ENCODE peak calls at places on chromosome X, in ten cellular contexts. U is HL-60, Y is IMR-90, T is nephron progenitor cell, S is WERI-Rb-1, J is upper lobe of right lung, N is cardiac fibroblast, K is astrocyte, Q is H9, H is fibroblast of lung. B is an unnamed sample.

GRCh38 chrX:134625315-134625718 is 33.0 kb downstream of the PLAC1 start:
- DNase-seq in Q (no peak), N (peak; percentile 62), T (no peak), S (no peak), J (no peak), K (peak; percentile 56), Y (no peak), H (peak; percentile 60), U (no peak), B (no peak)

GRCh38 chrX:118760025-118760424 is 32.6 kb downstream of the IL13RA1 start:
- DNase-seq in K (no peak), H (no peak), Q (no peak), J (no peak), S (no peak), N (no peak), T (no peak), Y (no peak), U (no peak), B (no peak)

GRCh38 chrX:108224727-108225455 is 133.3 kb downstream of the ATG4A start:
- DNase-seq in U (no peak), N (peak; percentile 40), K (peak; percentile 47), H (peak; percentile 61), Y (peak; percentile 31), Q (peak; percentile 52), J (no peak), S (peak; percentile 9), T (peak; percentile 22), B (no peak)

GRCh38 chrX:23386726-23387125 is 52.1 kb downstream of the PTCHD1 start:
- DNase-seq in J (no peak), Q (no peak), T (no peak), H (no peak), U (no peak), K (no peak), N (no peak), Y (no peak), S (no peak), B (no peak)

GRCh38 chrX:110410598-110410997 is 52.0 kb downstream of the RTL9 start:
- DNase-seq in Q (no peak), U (no peak), K (no peak), J (no peak), T (no peak), S (no peak), H (no peak), Y (no peak), N (no peak), B (no peak)

GRCh38 chrX:15737957-15738685 is at the start of gene CA5B:
- DNase-seq in N (peak; percentile 86), T (peak; percentile 100), S (peak; percentile 89), H (peak; percentile 83), Q (peak; percentile 99), Y (peak; percentile 57), U (peak; percentile 86), K (peak; percentile 63), J (peak; percentile 96), B (peak; percentile 94)

GRCh38 chrX:129781134-129782014 is 1.6 kb downstream of the SASH3 start:
- DNase-seq in H (no peak), Q (no peak), S (no peak), J (peak; percentile 76), K (no peak), Y (no peak), N (no peak), U (peak; percentile 89), T (no peak), B (peak; percentile 84)

GRCh38 chrX:118497180-118497814 is 1.7 kb downstream of the DOCK11 start:
- DNase-seq in J (no peak), Q (no peak), U (peak; percentile 43), K (no peak), Y (no peak), S (no peak), H (no peak), T (no peak), N (no peak), B (no peak)

GRCh38 chrX:44223150-44223549 is 120.3 kb downstream of the EFHC2 start:
- DNase-seq in H (peak; percentile 89), U (no peak), Y (peak; percentile 38), J (no peak), K (peak; percentile 76), N (peak; percentile 25), S (no peak), Q (no peak), T (no peak), B (no peak)

GRCh38 chrX:133544105-133544504 is 128.8 kb upstream of the GPC4 start:
- DNase-seq in Q (no peak), S (no peak), T (no peak), N (peak; percentile 33), Y (peak; percentile 7), H (peak; percentile 62), U (no peak), K (peak; percentile 65), J (no peak), B (peak; percentile 84)

GRCh38 chrX:97266406-97267121 is 382.9 kb downstream of the RPA4 start:
- DNase-seq in Y (no peak), S (no peak), Q (no peak), N (no peak), J (no peak), U (no peak), H (no peak), T (no peak), K (no peak), B (no peak)

GRCh38 chrX:109830704-109831206 is 97.7 kb upstream of the ACSL4 start:
- DNase-seq in Q (no peak), H (peak; percentile 84), N (peak; percentile 58), U (peak; percentile 17), T (no peak), S (no peak), J (no peak), Y (peak; percentile 75), K (peak; percentile 67), B (no peak)

GRCh38 chrX:102517331-102517730 is 792 bp upstream of the TMSB15A start:
- DNase-seq in S (no peak), U (no peak), Q (no peak), N (peak; percentile 5), J (no peak), T (no peak), H (peak; percentile 46), K (no peak), Y (peak; percentile 17), B (no peak)

GRCh38 chrX:30653415-30654131 is at the start of gene GK:
- DNase-seq in J (no peak), U (no peak), Q (peak; percentile 28), K (no peak), H (peak; percentile 23), T (no peak), N (peak; percentile 20), S (peak; percentile 15), Y (peak; percentile 12), B (no peak)

GRCh38 chrX:55135171-55135570 is 46.4 kb downstream of the PAGE2 start:
- DNase-seq in K (peak; percentile 4), T (peak; percentile 25), J (no peak), Y (peak; percentile 31), H (peak; percentile 39), Q (no peak), U (no peak), S (peak; percentile 19), N (peak; percentile 49), B (no peak)

GRCh38 chrX:109920325-109920724 is 82.6 kb upstream of the TMEM164 start:
- DNase-seq in H (no peak), K (no peak), N (no peak), J (no peak), S (peak; percentile 71), T (no peak), U (no peak), Q (no peak), Y (no peak), B (no peak)

GRCh38 chrX:140480765-140481164 is 24.1 kb downstream of the SOX3 start:
- DNase-seq in Q (no peak), H (no peak), T (no peak), S (no peak), K (peak; percentile 92), Y (no peak), U (no peak), N (no peak), J (no peak), B (no peak)

GRCh38 chrX:39519566-39520301 is 578.0 kb downstream of the BCOR start:
- DNase-seq in N (no peak), U (no peak), S (peak; percentile 41), J (no peak), K (no peak), H (no peak), Q (no peak), Y (no peak), T (no peak), B (no peak)

DNA sequence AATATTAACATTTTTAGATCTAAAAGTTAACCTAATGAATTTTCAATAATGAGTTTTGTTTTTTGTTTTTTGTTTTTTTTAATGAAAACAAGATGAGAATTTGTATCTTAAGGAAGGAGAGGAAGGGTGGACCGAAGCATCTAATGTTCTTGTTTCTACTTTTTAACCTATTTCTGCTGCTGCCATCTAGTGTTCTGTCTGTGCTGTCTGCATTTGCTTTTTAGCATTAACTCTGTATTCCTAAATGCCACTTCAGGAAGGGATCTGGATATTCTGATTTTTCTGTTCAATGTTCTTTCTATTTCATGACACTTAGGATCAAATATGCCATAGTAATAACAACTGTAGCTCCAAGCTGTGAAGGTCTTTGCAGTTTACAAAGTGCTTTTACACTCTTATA is 161.7 kb downstream of the BRWD3 start:
- DNase-seq in J (no peak), T (no peak), Y (no peak), K (no peak), H (peak; percentile 0), U (no peak), N (peak; percentile 27), S (no peak), Q (no peak), B (no peak)
- TF ChIP-seq CTCF in J (peak; percentile 16), T (no peak), Y (peak; percentile 38), K (peak; percentile 32), H (peak; percentile 43), U (no peak), N (peak; percentile 40), S (peak; percentile 35), Q (peak; percentile 48), B (no peak)

GRCh38 chrX:154021131-154021611 is 1.5 kb upstream of the IRAK1 start:
- DNase-seq in K (peak; percentile 58), Y (peak; percentile 56), S (no peak), U (no peak), Q (no peak), J (no peak), T (no peak), H (peak; percentile 46), N (peak; percentile 56), B (peak; percentile 70)
- TF ChIP-seq CTCF in K (no peak), Y (no peak), S (no peak), U (no peak), Q (no peak), J (no peak), T (no peak), H (no peak), N (no peak), B (no peak)

DNA sequence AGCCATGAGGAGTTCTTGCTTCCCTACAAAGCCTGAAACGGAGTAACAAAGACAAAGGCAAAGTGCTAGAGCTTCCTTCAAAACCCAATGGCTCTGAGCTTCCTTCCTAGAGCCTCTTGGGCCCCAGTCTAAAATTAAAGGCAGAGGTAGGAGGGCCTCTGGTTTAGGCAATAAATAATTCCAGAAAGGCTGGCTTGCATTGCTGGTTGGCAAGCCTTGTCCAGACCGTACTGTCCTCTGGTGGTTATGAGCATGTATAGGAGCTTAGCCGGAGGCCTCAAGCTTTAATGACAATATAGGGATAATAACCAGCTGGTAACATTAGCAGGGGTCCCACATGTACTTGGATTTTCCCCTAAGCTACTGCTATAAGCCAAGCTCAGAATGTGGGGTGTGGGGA is 237.3 kb downstream of the AR start:
- DNase-seq in U (no peak), J (no peak), H (no peak), Q (no peak), K (no peak), Y (no peak), S (no peak), T (no peak), N (no peak), B (no peak)
- TF ChIP-seq CTCF in U (peak; percentile 6), J (peak; percentile 26), H (peak; percentile 46), Q (no peak), K (no peak), Y (no peak), S (no peak), T (no peak), N (peak; percentile 62), B (no peak)

GRCh38 chrX:78098108-78098507 is 5.9 kb upstream of the PGK1 start:
- DNase-seq in J (no peak), S (no peak), T (no peak), N (no peak), Y (no peak), Q (no peak), H (no peak), K (no peak), U (no peak), B (no peak)
- TF ChIP-seq CTCF in J (no peak), S (no peak), T (no peak), N (no peak), Y (no peak), Q (no peak), H (no peak), K (no peak), U (no peak), B (no peak)